ENCODE peak calls at places on chromosomes 6 and 20, in six cellular contexts. One of them, this sample, is unnamed.
A peak's percentile ranks its signal among the peaks of the same experiment; 100 is the strongest.

GRCh38 chr6:41713161-41713649 is 22.2 kb downstream of the TFEB start:
- DNase-seq in neural crest cell: no peak
- DNase-seq in T-helper 9 cell: no peak
- DNase-seq in occipital lobe: peak; percentile 85
- DNase-seq in coronary artery: no peak
- DNase-seq in stimulated activated CD8-positive, alpha-beta memory T cell treated with anti-CD3 and anti-CD28 coated beads, Interleukin-15, amount 100 ng/mL, for 24 hours: no peak
- DNase-seq in this sample: no peak

GRCh38 chr20:18401305-18401704 is 65.5 kb downstream of the DZANK1 start:
- DNase-seq in stimulated activated CD8-positive, alpha-beta memory T cell treated with anti-CD3 and anti-CD28 coated beads, Interleukin-15, amount 100 ng/mL, for 24 hours: no peak
- DNase-seq in T-helper 9 cell: no peak
- DNase-seq in coronary artery: no peak
- DNase-seq in occipital lobe: no peak
- DNase-seq in neural crest cell: no peak
- DNase-seq in this sample: no peak

GRCh38 chr6:107108201-107108890 is 7.0 kb downstream of the BEND3 start:
- DNase-seq in neural crest cell: no peak
- DNase-seq in T-helper 9 cell: no peak
- DNase-seq in stimulated activated CD8-positive, alpha-beta memory T cell treated with anti-CD3 and anti-CD28 coated beads, Interleukin-15, amount 100 ng/mL, for 24 hours: no peak
- DNase-seq in coronary artery: no peak
- DNase-seq in occipital lobe: no peak
- DNase-seq in this sample: no peak

GRCh38 chr6:149008741-149009140 is 261.9 kb downstream of the UST start:
- DNase-seq in T-helper 9 cell: no peak
- DNase-seq in coronary artery: no peak
- DNase-seq in stimulated activated CD8-positive, alpha-beta memory T cell treated with anti-CD3 and anti-CD28 coated beads, Interleukin-15, amount 100 ng/mL, for 24 hours: no peak
- DNase-seq in neural crest cell: no peak
- DNase-seq in occipital lobe: no peak
- DNase-seq in this sample: no peak

GRCh38 chr6:149024361-149024760 is 277.5 kb downstream of the UST start:
- DNase-seq in occipital lobe: no peak
- DNase-seq in neural crest cell: no peak
- DNase-seq in stimulated activated CD8-positive, alpha-beta memory T cell treated with anti-CD3 and anti-CD28 coated beads, Interleukin-15, amount 100 ng/mL, for 24 hours: no peak
- DNase-seq in T-helper 9 cell: no peak
- DNase-seq in coronary artery: no peak
- DNase-seq in this sample: no peak

GRCh38 chr20:36632487-36633284 is 13.3 kb downstream of the SLA2 start:
- DNase-seq in occipital lobe: no peak
- DNase-seq in T-helper 9 cell: no peak
- DNase-seq in neural crest cell: no peak
- DNase-seq in stimulated activated CD8-positive, alpha-beta memory T cell treated with anti-CD3 and anti-CD28 coated beads, Interleukin-15, amount 100 ng/mL, for 24 hours: no peak
- DNase-seq in coronary artery: no peak
- DNase-seq in this sample: peak; percentile 36

GRCh38 chr6:29626948-29627761 is 5.8 kb downstream of the GABBR1 start:
- DNase-seq in coronary artery: no peak
- DNase-seq in neural crest cell: peak; percentile 23
- DNase-seq in stimulated activated CD8-positive, alpha-beta memory T cell treated with anti-CD3 and anti-CD28 coated beads, Interleukin-15, amount 100 ng/mL, for 24 hours: no peak
- DNase-seq in occipital lobe: no peak
- DNase-seq in T-helper 9 cell: no peak
- DNase-seq in this sample: no peak

GRCh38 chr20:31496761-31497295 is 17.4 kb upstream of the HM13 start:
- DNase-seq in stimulated activated CD8-positive, alpha-beta memory T cell treated with anti-CD3 and anti-CD28 coated beads, Interleukin-15, amount 100 ng/mL, for 24 hours: no peak
- DNase-seq in neural crest cell: no peak
- DNase-seq in T-helper 9 cell: no peak
- DNase-seq in occipital lobe: no peak
- DNase-seq in coronary artery: peak; percentile 94
- DNase-seq in this sample: no peak

GRCh38 chr20:5569021-5569420 is 181.2 kb upstream of the SHLD1 start:
- DNase-seq in coronary artery: no peak
- DNase-seq in occipital lobe: no peak
- DNase-seq in T-helper 9 cell: peak; percentile 27
- DNase-seq in stimulated activated CD8-positive, alpha-beta memory T cell treated with anti-CD3 and anti-CD28 coated beads, Interleukin-15, amount 100 ng/mL, for 24 hours: no peak
- DNase-seq in neural crest cell: peak; percentile 7
- DNase-seq in this sample: no peak

GRCh38 chr20:31543966-31544598 is 29.8 kb downstream of the HM13 start:
- DNase-seq in coronary artery: no peak
- DNase-seq in stimulated activated CD8-positive, alpha-beta memory T cell treated with anti-CD3 and anti-CD28 coated beads, Interleukin-15, amount 100 ng/mL, for 24 hours: no peak
- DNase-seq in T-helper 9 cell: no peak
- DNase-seq in occipital lobe: no peak
- DNase-seq in neural crest cell: no peak
- DNase-seq in this sample: no peak

GRCh38 chr6:1400126-1400850 is 10.9 kb downstream of the FOXF2 start:
- DNase-seq in occipital lobe: no peak
- DNase-seq in stimulated activated CD8-positive, alpha-beta memory T cell treated with anti-CD3 and anti-CD28 coated beads, Interleukin-15, amount 100 ng/mL, for 24 hours: no peak
- DNase-seq in coronary artery: no peak
- DNase-seq in neural crest cell: no peak
- DNase-seq in T-helper 9 cell: no peak
- DNase-seq in this sample: no peak

GRCh38 chr6:42316981-42317380 is 99.3 kb upstream of the MRPS10 start:
- DNase-seq in T-helper 9 cell: no peak
- DNase-seq in coronary artery: no peak
- DNase-seq in stimulated activated CD8-positive, alpha-beta memory T cell treated with anti-CD3 and anti-CD28 coated beads, Interleukin-15, amount 100 ng/mL, for 24 hours: no peak
- DNase-seq in occipital lobe: no peak
- DNase-seq in neural crest cell: no peak
- DNase-seq in this sample: no peak

GRCh38 chr6:26025894-26026832 is 61.1 kb upstream of the HFE start:
- DNase-seq in T-helper 9 cell: peak; percentile 86
- DNase-seq in occipital lobe: peak; percentile 85
- DNase-seq in coronary artery: peak; percentile 99
- DNase-seq in stimulated activated CD8-positive, alpha-beta memory T cell treated with anti-CD3 and anti-CD28 coated beads, Interleukin-15, amount 100 ng/mL, for 24 hours: no peak
- DNase-seq in neural crest cell: peak; percentile 86
- DNase-seq in this sample: peak; percentile 86

This sample was measured in progenitor cell of endocrine pancreas.